ENCODE peak calls at places on chromosomes 2 and 18, in seven cellular contexts. One of them, this sample, is unnamed.

GRCh38 chr2:238693337-238694093 is 154.4 kb upstream of the TWIST2 start:
- DNase-seq in tibial nerve: no peak
- DNase-seq in upper lobe of right lung: no peak
- DNase-seq in Peyer's patch: no peak
- DNase-seq in adrenal gland: no peak
- DNase-seq in neural progenitor cell: no peak
- DNase-seq in MM.1S: no peak
- DNase-seq in this sample: no peak

GRCh38 chr2:147862859-147863516 is 18.2 kb downstream of the ACVR2A start:
- DNase-seq in neural progenitor cell: no peak
- DNase-seq in upper lobe of right lung: no peak
- DNase-seq in adrenal gland: no peak
- DNase-seq in MM.1S: peak; percentile 69
- DNase-seq in Peyer's patch: no peak
- DNase-seq in tibial nerve: no peak
- DNase-seq in this sample: no peak

GRCh38 chr2:16462965-16463364 is 202.7 kb downstream of the CYRIA start:
- DNase-seq in Peyer's patch: no peak
- DNase-seq in upper lobe of right lung: no peak
- DNase-seq in MM.1S: no peak
- DNase-seq in neural progenitor cell: no peak
- DNase-seq in adrenal gland: no peak
- DNase-seq in tibial nerve: no peak
- DNase-seq in this sample: no peak

GRCh38 chr2:12776457-12777049 is 59.8 kb downstream of the TRIB2 start:
- DNase-seq in tibial nerve: no peak
- DNase-seq in upper lobe of right lung: no peak
- DNase-seq in neural progenitor cell: no peak
- DNase-seq in Peyer's patch: no peak
- DNase-seq in adrenal gland: no peak
- DNase-seq in MM.1S: no peak
- DNase-seq in this sample: no peak

GRCh38 chr18:44967599-44967998 is 286.9 kb downstream of the SETBP1 start:
- DNase-seq in MM.1S: no peak
- DNase-seq in adrenal gland: no peak
- DNase-seq in neural progenitor cell: no peak
- DNase-seq in tibial nerve: no peak
- DNase-seq in Peyer's patch: no peak
- DNase-seq in upper lobe of right lung: no peak
- DNase-seq in this sample: no peak

GRCh38 chr18:22563098-22563707 is 145.5 kb upstream of the CTAGE1 start:
- DNase-seq in upper lobe of right lung: no peak
- DNase-seq in neural progenitor cell: peak; percentile 75
- DNase-seq in tibial nerve: peak; percentile 40
- DNase-seq in MM.1S: peak; percentile 67
- DNase-seq in Peyer's patch: no peak
- DNase-seq in adrenal gland: peak; percentile 57
- DNase-seq in this sample: peak; percentile 59

GRCh38 chr18:35730738-35731370 is 149.3 kb downstream of the GALNT1 start:
- DNase-seq in neural progenitor cell: peak; percentile 21
- DNase-seq in tibial nerve: no peak
- DNase-seq in upper lobe of right lung: no peak
- DNase-seq in Peyer's patch: no peak
- DNase-seq in adrenal gland: peak; percentile 29
- DNase-seq in MM.1S: no peak
- DNase-seq in this sample: no peak

GRCh38 chr2:24269270-24269669 is 91.1 kb downstream of the ITSN2 start:
- DNase-seq in tibial nerve: no peak
- DNase-seq in upper lobe of right lung: no peak
- DNase-seq in Peyer's patch: no peak
- DNase-seq in MM.1S: no peak
- DNase-seq in neural progenitor cell: no peak
- DNase-seq in adrenal gland: no peak
- DNase-seq in this sample: no peak

GRCh38 chr2:95342556-95343320 is 45.6 kb downstream of the KCNIP3 start:
- DNase-seq in adrenal gland: no peak
- DNase-seq in MM.1S: no peak
- DNase-seq in Peyer's patch: peak; percentile 32
- DNase-seq in upper lobe of right lung: peak; percentile 45
- DNase-seq in neural progenitor cell: no peak
- DNase-seq in tibial nerve: no peak
- DNase-seq in this sample: no peak

GRCh38 chr2:148969585-148970180 is 68.8 kb upstream of the LYPD6B start:
- DNase-seq in upper lobe of right lung: no peak
- DNase-seq in tibial nerve: no peak
- DNase-seq in MM.1S: no peak
- DNase-seq in Peyer's patch: no peak
- DNase-seq in neural progenitor cell: no peak
- DNase-seq in adrenal gland: no peak
- DNase-seq in this sample: no peak

GRCh38 chr18:31952223-31952622 is 9.3 kb upstream of the TRAPPC8 start:
- DNase-seq in tibial nerve: no peak
- DNase-seq in upper lobe of right lung: no peak
- DNase-seq in Peyer's patch: no peak
- DNase-seq in adrenal gland: no peak
- DNase-seq in MM.1S: no peak
- DNase-seq in neural progenitor cell: no peak
- DNase-seq in this sample: no peak

GRCh38 chr2:49937432-49937831 is 783.1 kb upstream of the FSHR start:
- DNase-seq in neural progenitor cell: no peak
- DNase-seq in tibial nerve: no peak
- DNase-seq in upper lobe of right lung: no peak
- DNase-seq in Peyer's patch: no peak
- DNase-seq in MM.1S: no peak
- DNase-seq in adrenal gland: no peak
- DNase-seq in this sample: no peak

GRCh38 chr2:18455256-18455862 is 105.1 kb downstream of the RDH14 start:
- DNase-seq in Peyer's patch: no peak
- DNase-seq in neural progenitor cell: peak; percentile 37
- DNase-seq in tibial nerve: no peak
- DNase-seq in adrenal gland: no peak
- DNase-seq in MM.1S: no peak
- DNase-seq in upper lobe of right lung: no peak
- DNase-seq in this sample: no peak

GRCh38 chr2:18454692-18455255 is 105.7 kb downstream of the RDH14 start:
- DNase-seq in MM.1S: no peak
- DNase-seq in adrenal gland: no peak
- DNase-seq in Peyer's patch: no peak
- DNase-seq in upper lobe of right lung: no peak
- DNase-seq in neural progenitor cell: no peak
- DNase-seq in tibial nerve: no peak
- DNase-seq in this sample: no peak

GRCh38 chr2:18456026-18456425 is 104.4 kb downstream of the RDH14 start:
- DNase-seq in upper lobe of right lung: no peak
- DNase-seq in tibial nerve: no peak
- DNase-seq in Peyer's patch: no peak
- DNase-seq in MM.1S: no peak
- DNase-seq in adrenal gland: no peak
- DNase-seq in neural progenitor cell: no peak
- DNase-seq in this sample: no peak
- H3K27ac ChIP-seq in upper lobe of right lung: no peak overlapping the region
- H3K27ac ChIP-seq in tibial nerve: peak overlapping the region; percentile 58
- H3K27ac ChIP-seq in Peyer's patch: no peak overlapping the region
- H3K27ac ChIP-seq in MM.1S: no peak overlapping the region
- H3K27ac ChIP-seq in adrenal gland: peak overlapping the region; percentile 21
- H3K27ac ChIP-seq in neural progenitor cell: no peak overlapping the region
- H3K27ac ChIP-seq in this sample: no peak overlapping the region

GRCh38 chr18:46793565-46793964 is 36.7 kb upstream of the ST8SIA5 start:
- DNase-seq in neural progenitor cell: no peak
- DNase-seq in Peyer's patch: no peak
- DNase-seq in adrenal gland: no peak
- DNase-seq in tibial nerve: no peak
- DNase-seq in MM.1S: no peak
- DNase-seq in upper lobe of right lung: no peak
- DNase-seq in this sample: no peak
- TF ChIP-seq CTCF in neural progenitor cell: peak; percentile 14
- TF ChIP-seq CTCF in Peyer's patch: no peak
- TF ChIP-seq CTCF in adrenal gland: no peak
- TF ChIP-seq CTCF in tibial nerve: no peak
- TF ChIP-seq CTCF in MM.1S: no peak
- TF ChIP-seq CTCF in upper lobe of right lung: no peak
- TF ChIP-seq CTCF in this sample: no peak

DNA sequence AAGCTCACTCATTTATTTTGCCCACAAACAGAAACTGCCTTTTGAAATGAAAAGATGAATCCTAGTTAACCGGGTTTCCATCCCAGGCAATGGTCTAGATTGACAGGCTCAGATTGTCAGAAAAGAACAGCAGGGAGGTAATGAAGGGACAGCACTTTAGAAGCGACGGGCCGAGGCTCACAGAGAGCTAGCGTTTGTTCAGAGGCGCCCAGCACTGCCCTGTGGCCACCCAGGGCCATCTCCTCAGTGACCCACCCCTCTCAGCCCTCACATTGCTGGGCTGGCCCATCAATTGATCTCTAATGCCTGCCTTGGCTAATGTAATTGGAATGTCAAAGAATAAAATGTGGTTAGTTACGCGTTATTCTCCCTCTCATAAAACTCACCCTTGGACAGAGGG is 304.9 kb downstream of the CDCA7 start:
- DNase-seq in MM.1S: no peak
- DNase-seq in upper lobe of right lung: no peak
- DNase-seq in adrenal gland: no peak
- DNase-seq in neural progenitor cell: peak; percentile 75
- DNase-seq in tibial nerve: no peak
- DNase-seq in Peyer's patch: no peak
- DNase-seq in this sample: no peak
- H3K27ac ChIP-seq in MM.1S: no peak overlapping the region
- H3K27ac ChIP-seq in upper lobe of right lung: no peak overlapping the region
- H3K27ac ChIP-seq in adrenal gland: no peak overlapping the region
- H3K27ac ChIP-seq in neural progenitor cell: peak overlapping the region; percentile 60
- H3K27ac ChIP-seq in tibial nerve: no peak overlapping the region
- H3K27ac ChIP-seq in Peyer's patch: no peak overlapping the region
- H3K27ac ChIP-seq in this sample: no peak overlapping the region

DNA sequence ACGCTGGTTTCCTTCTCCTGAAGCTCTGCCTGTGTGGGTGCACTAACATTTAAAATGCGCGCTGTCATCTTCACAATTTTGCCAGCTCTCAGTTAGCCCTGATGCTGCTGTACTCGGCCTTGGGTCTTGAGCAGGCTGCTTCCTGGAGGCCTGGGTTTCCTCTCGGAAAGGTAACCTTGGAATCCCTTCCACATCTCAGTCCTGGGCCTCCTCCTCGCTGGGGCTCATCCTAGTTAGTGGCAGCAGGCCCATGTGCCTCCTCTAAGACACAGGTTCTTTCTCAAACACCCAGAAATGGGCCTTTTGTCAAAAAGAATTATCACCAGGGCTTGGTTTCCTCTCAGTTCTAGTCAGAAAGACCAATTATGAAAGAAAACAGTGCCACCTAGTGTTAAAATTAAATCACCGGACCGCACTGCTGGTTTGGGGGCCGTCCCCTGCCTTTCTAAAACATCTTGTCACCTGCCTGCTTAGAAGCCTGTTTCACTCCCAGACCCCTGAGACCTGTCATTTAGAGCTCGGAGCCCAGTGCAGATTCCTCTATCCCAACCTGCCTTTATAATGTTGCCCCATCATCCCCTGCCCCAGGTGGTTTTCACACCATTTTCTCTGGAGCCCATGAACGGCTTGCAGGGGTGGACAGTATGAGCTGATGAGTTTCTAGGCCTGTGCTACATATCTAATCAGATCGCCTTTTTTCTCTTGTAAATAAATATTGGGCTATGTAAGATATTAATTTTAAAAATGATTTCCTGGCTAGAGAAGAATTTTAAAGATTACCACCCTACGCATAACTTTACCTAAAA is 42.4 kb downstream of the HK2 start:
- DNase-seq in tibial nerve: peak; percentile 55
- DNase-seq in adrenal gland: peak; percentile 47
- DNase-seq in neural progenitor cell: peak; percentile 66
- DNase-seq in Peyer's patch: no peak
- DNase-seq in MM.1S: peak; percentile 60
- DNase-seq in upper lobe of right lung: peak; percentile 60
- DNase-seq in this sample: peak; percentile 45
- TF ChIP-seq CTCF in tibial nerve: peak; percentile 51
- TF ChIP-seq CTCF in adrenal gland: peak; percentile 71
- TF ChIP-seq CTCF in neural progenitor cell: peak; percentile 72
- TF ChIP-seq CTCF in Peyer's patch: peak; percentile 60
- TF ChIP-seq CTCF in MM.1S: peak; percentile 65
- TF ChIP-seq CTCF in upper lobe of right lung: peak; percentile 72
- TF ChIP-seq CTCF in this sample: peak; percentile 41

GRCh38 chr2:46979611-46980010 is 64.0 kb upstream of the MCFD2 start:
- DNase-seq in tibial nerve: no peak
- DNase-seq in adrenal gland: no peak
- DNase-seq in Peyer's patch: no peak
- DNase-seq in upper lobe of right lung: no peak
- DNase-seq in neural progenitor cell: no peak
- DNase-seq in MM.1S: no peak
- DNase-seq in this sample: no peak

GRCh38 chr2:46976556-46976955 is 61.0 kb upstream of the MCFD2 start:
- DNase-seq in neural progenitor cell: no peak
- DNase-seq in MM.1S: no peak
- DNase-seq in adrenal gland: no peak
- DNase-seq in Peyer's patch: no peak
- DNase-seq in tibial nerve: no peak
- DNase-seq in upper lobe of right lung: no peak
- DNase-seq in this sample: no peak

GRCh38 chr2:46977899-46978298 is 62.3 kb upstream of the MCFD2 start:
- DNase-seq in Peyer's patch: no peak
- DNase-seq in upper lobe of right lung: no peak
- DNase-seq in tibial nerve: no peak
- DNase-seq in MM.1S: no peak
- DNase-seq in neural progenitor cell: no peak
- DNase-seq in adrenal gland: no peak
- DNase-seq in this sample: no peak

GRCh38 chr2:46978696-46979095 is 63.1 kb upstream of the MCFD2 start:
- DNase-seq in MM.1S: no peak
- DNase-seq in Peyer's patch: no peak
- DNase-seq in adrenal gland: no peak
- DNase-seq in upper lobe of right lung: no peak
- DNase-seq in neural progenitor cell: no peak
- DNase-seq in tibial nerve: no peak
- DNase-seq in this sample: no peak

GRCh38 chr2:46977266-46977665 is 61.7 kb upstream of the MCFD2 start:
- DNase-seq in neural progenitor cell: no peak
- DNase-seq in upper lobe of right lung: no peak
- DNase-seq in tibial nerve: no peak
- DNase-seq in Peyer's patch: no peak
- DNase-seq in MM.1S: no peak
- DNase-seq in adrenal gland: no peak
- DNase-seq in this sample: no peak
- H3K27ac ChIP-seq in neural progenitor cell: no peak overlapping the region
- H3K27ac ChIP-seq in upper lobe of right lung: no peak overlapping the region
- H3K27ac ChIP-seq in tibial nerve: no peak overlapping the region
- H3K27ac ChIP-seq in Peyer's patch: no peak overlapping the region
- H3K27ac ChIP-seq in MM.1S: peak overlapping the region; percentile 46
- H3K27ac ChIP-seq in adrenal gland: no peak overlapping the region
- H3K27ac ChIP-seq in this sample: no peak overlapping the region

This sample was measured in prostate gland.